ENCODE peak calls at places on chromosomes 11 and 22, in ten cellular contexts. One of them, this sample, is unnamed.

GRCh38 chr22:43066844-43067385 is 22.3 kb downstream of the TTLL1 start:
- DNase-seq in kidney epithelial cell: peak; percentile 67
- DNase-seq in activated CD8-positive, alpha-beta T cell treated with anti-CD3 and anti-CD28 coated beads for 36 hours: no peak
- DNase-seq in astrocyte of the spinal cord: peak; percentile 71
- DNase-seq in MCF 10A: peak; percentile 89
- DNase-seq in epithelial cell of esophagus: peak; percentile 73
- DNase-seq in H9: no peak
- DNase-seq in neural crest cell: no peak
- DNase-seq in right atrium auricular region: no peak
- DNase-seq in AG04450: no peak
- DNase-seq in this sample: no peak

GRCh38 chr11:57791321-57792059 is 29.9 kb downstream of the CTNND1 start:
- DNase-seq in kidney epithelial cell: no peak
- DNase-seq in activated CD8-positive, alpha-beta T cell treated with anti-CD3 and anti-CD28 coated beads for 36 hours: peak; percentile 32
- DNase-seq in astrocyte of the spinal cord: no peak
- DNase-seq in MCF 10A: peak; percentile 92
- DNase-seq in epithelial cell of esophagus: no peak
- DNase-seq in H9: peak; percentile 54
- DNase-seq in neural crest cell: no peak
- DNase-seq in right atrium auricular region: no peak
- DNase-seq in AG04450: no peak
- DNase-seq in this sample: no peak

GRCh38 chr11:44016129-44016528 is 31.7 kb upstream of the ACCSL start:
- DNase-seq in kidney epithelial cell: no peak
- DNase-seq in activated CD8-positive, alpha-beta T cell treated with anti-CD3 and anti-CD28 coated beads for 36 hours: no peak
- DNase-seq in astrocyte of the spinal cord: peak; percentile 42
- DNase-seq in MCF 10A: peak; percentile 33
- DNase-seq in epithelial cell of esophagus: no peak
- DNase-seq in H9: peak; percentile 22
- DNase-seq in neural crest cell: no peak
- DNase-seq in right atrium auricular region: peak; percentile 85
- DNase-seq in AG04450: no peak
- DNase-seq in this sample: no peak

GRCh38 chr11:81772161-81772560 is 961.5 kb downstream of the FAM181B start:
- DNase-seq in kidney epithelial cell: no peak
- DNase-seq in activated CD8-positive, alpha-beta T cell treated with anti-CD3 and anti-CD28 coated beads for 36 hours: no peak
- DNase-seq in astrocyte of the spinal cord: peak; percentile 52
- DNase-seq in MCF 10A: peak; percentile 11
- DNase-seq in epithelial cell of esophagus: peak; percentile 24
- DNase-seq in H9: no peak
- DNase-seq in neural crest cell: no peak
- DNase-seq in right atrium auricular region: no peak
- DNase-seq in AG04450: no peak
- DNase-seq in this sample: no peak

GRCh38 chr11:111335596-111335995 is 37.2 kb downstream of the POU2AF3 start:
- DNase-seq in kidney epithelial cell: no peak
- DNase-seq in activated CD8-positive, alpha-beta T cell treated with anti-CD3 and anti-CD28 coated beads for 36 hours: no peak
- DNase-seq in astrocyte of the spinal cord: no peak
- DNase-seq in MCF 10A: peak; percentile 51
- DNase-seq in epithelial cell of esophagus: no peak
- DNase-seq in H9: no peak
- DNase-seq in neural crest cell: no peak
- DNase-seq in right atrium auricular region: no peak
- DNase-seq in AG04450: no peak
- DNase-seq in this sample: no peak

GRCh38 chr11:94762208-94762607 is 5.9 kb upstream of the AMOTL1 start:
- DNase-seq in kidney epithelial cell: no peak
- DNase-seq in activated CD8-positive, alpha-beta T cell treated with anti-CD3 and anti-CD28 coated beads for 36 hours: peak; percentile 26
- DNase-seq in astrocyte of the spinal cord: no peak
- DNase-seq in MCF 10A: peak; percentile 71
- DNase-seq in epithelial cell of esophagus: no peak
- DNase-seq in H9: no peak
- DNase-seq in neural crest cell: no peak
- DNase-seq in right atrium auricular region: no peak
- DNase-seq in AG04450: no peak
- DNase-seq in this sample: no peak

GRCh38 chr11:6646040-6646439 is 9.6 kb downstream of the DCHS1 start:
- DNase-seq in kidney epithelial cell: no peak
- DNase-seq in activated CD8-positive, alpha-beta T cell treated with anti-CD3 and anti-CD28 coated beads for 36 hours: peak; percentile 40
- DNase-seq in astrocyte of the spinal cord: peak; percentile 49
- DNase-seq in MCF 10A: no peak
- DNase-seq in epithelial cell of esophagus: no peak
- DNase-seq in H9: no peak
- DNase-seq in neural crest cell: no peak
- DNase-seq in right atrium auricular region: peak; percentile 71
- DNase-seq in AG04450: peak; percentile 39
- DNase-seq in this sample: no peak

GRCh38 chr11:31441296-31441695 is 68.1 kb downstream of the IMMP1L start:
- DNase-seq in kidney epithelial cell: no peak
- DNase-seq in activated CD8-positive, alpha-beta T cell treated with anti-CD3 and anti-CD28 coated beads for 36 hours: no peak
- DNase-seq in astrocyte of the spinal cord: no peak
- DNase-seq in MCF 10A: no peak
- DNase-seq in epithelial cell of esophagus: no peak
- DNase-seq in H9: no peak
- DNase-seq in neural crest cell: no peak
- DNase-seq in right atrium auricular region: no peak
- DNase-seq in AG04450: no peak
- DNase-seq in this sample: no peak

GRCh38 chr11:121337740-121338272 is 45.2 kb downstream of the SC5D start:
- DNase-seq in kidney epithelial cell: no peak
- DNase-seq in activated CD8-positive, alpha-beta T cell treated with anti-CD3 and anti-CD28 coated beads for 36 hours: no peak
- DNase-seq in astrocyte of the spinal cord: no peak
- DNase-seq in MCF 10A: no peak
- DNase-seq in epithelial cell of esophagus: no peak
- DNase-seq in H9: no peak
- DNase-seq in neural crest cell: no peak
- DNase-seq in right atrium auricular region: no peak
- DNase-seq in AG04450: no peak
- DNase-seq in this sample: no peak

GRCh38 chr11:83105167-83105566 is 33.5 kb upstream of the RAB30 start:
- DNase-seq in kidney epithelial cell: no peak
- DNase-seq in activated CD8-positive, alpha-beta T cell treated with anti-CD3 and anti-CD28 coated beads for 36 hours: no peak
- DNase-seq in astrocyte of the spinal cord: no peak
- DNase-seq in MCF 10A: no peak
- DNase-seq in epithelial cell of esophagus: no peak
- DNase-seq in H9: no peak
- DNase-seq in neural crest cell: no peak
- DNase-seq in right atrium auricular region: no peak
- DNase-seq in AG04450: no peak
- DNase-seq in this sample: no peak

GRCh38 chr11:124070906-124071621 is 29.9 kb upstream of the OR10G7 start:
- DNase-seq in kidney epithelial cell: peak; percentile 23
- DNase-seq in activated CD8-positive, alpha-beta T cell treated with anti-CD3 and anti-CD28 coated beads for 36 hours: peak; percentile 72
- DNase-seq in astrocyte of the spinal cord: peak; percentile 86
- DNase-seq in MCF 10A: peak; percentile 83
- DNase-seq in epithelial cell of esophagus: peak; percentile 86
- DNase-seq in H9: peak; percentile 76
- DNase-seq in neural crest cell: peak; percentile 74
- DNase-seq in right atrium auricular region: peak; percentile 81
- DNase-seq in AG04450: peak; percentile 67
- DNase-seq in this sample: no peak

GRCh38 chr11:67290801-67291200 is 1.7 kb downstream of the ANKRD13D start:
- DNase-seq in kidney epithelial cell: no peak
- DNase-seq in activated CD8-positive, alpha-beta T cell treated with anti-CD3 and anti-CD28 coated beads for 36 hours: no peak
- DNase-seq in astrocyte of the spinal cord: peak; percentile 47
- DNase-seq in MCF 10A: no peak
- DNase-seq in epithelial cell of esophagus: no peak
- DNase-seq in H9: no peak
- DNase-seq in neural crest cell: no peak
- DNase-seq in right atrium auricular region: no peak
- DNase-seq in AG04450: no peak
- DNase-seq in this sample: no peak

DNA sequence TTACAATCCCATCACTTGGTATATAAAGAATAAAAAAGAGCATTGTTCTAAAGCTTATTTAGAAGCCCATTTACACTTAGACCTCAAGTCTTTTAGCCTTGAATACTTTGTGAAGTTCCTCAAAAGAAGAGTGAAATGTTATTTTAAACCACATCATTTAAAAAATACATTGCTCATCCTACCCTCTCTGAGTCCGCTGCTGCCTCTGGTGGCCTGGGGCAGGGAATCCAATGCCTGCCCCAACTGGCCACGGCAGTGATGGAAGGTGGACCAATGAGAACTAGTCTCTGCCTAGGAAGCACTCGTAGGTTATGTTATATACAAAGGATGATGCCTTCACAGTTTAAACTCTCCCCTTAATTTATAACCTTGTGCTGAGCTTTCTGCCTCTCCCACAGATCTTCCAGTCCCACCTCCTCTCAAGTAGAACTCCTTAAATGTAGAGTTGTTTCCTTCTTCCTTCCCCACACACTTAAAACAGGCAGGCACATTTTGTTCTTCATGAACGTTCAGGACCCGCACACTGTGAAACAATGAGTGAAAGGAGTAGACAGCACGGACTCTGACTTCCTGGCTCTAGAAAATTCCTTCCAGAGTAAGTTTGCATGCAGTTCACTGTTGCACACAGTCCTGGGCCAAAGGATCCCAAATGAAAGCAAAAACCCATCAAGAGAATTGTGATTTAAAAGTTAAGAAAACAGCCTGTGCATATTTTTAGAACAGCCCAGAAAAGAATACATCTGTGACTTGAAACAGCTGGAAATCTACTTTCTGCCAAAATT is 167.8 kb downstream of the RRAS2 start:
- DNase-seq in kidney epithelial cell: no peak
- DNase-seq in activated CD8-positive, alpha-beta T cell treated with anti-CD3 and anti-CD28 coated beads for 36 hours: no peak
- DNase-seq in astrocyte of the spinal cord: no peak
- DNase-seq in MCF 10A: no peak
- DNase-seq in epithelial cell of esophagus: no peak
- DNase-seq in H9: no peak
- DNase-seq in neural crest cell: no peak
- DNase-seq in right atrium auricular region: no peak
- DNase-seq in AG04450: no peak
- DNase-seq in this sample: no peak
- TF ChIP-seq CTCF in kidney epithelial cell: no peak
- TF ChIP-seq CTCF in activated CD8-positive, alpha-beta T cell treated with anti-CD3 and anti-CD28 coated beads for 36 hours: no peak
- TF ChIP-seq CTCF in astrocyte of the spinal cord: no peak
- TF ChIP-seq CTCF in MCF 10A: no peak
- TF ChIP-seq CTCF in epithelial cell of esophagus: no peak
- TF ChIP-seq CTCF in H9: peak; percentile 35
- TF ChIP-seq CTCF in neural crest cell: no peak
- TF ChIP-seq CTCF in right atrium auricular region: no peak
- TF ChIP-seq CTCF in AG04450: no peak
- TF ChIP-seq CTCF in this sample: no peak

GRCh38 chr11:59773082-59773438 is 17.9 kb downstream of the STX3 start:
- DNase-seq in kidney epithelial cell: no peak
- DNase-seq in activated CD8-positive, alpha-beta T cell treated with anti-CD3 and anti-CD28 coated beads for 36 hours: no peak
- DNase-seq in astrocyte of the spinal cord: no peak
- DNase-seq in MCF 10A: no peak
- DNase-seq in epithelial cell of esophagus: no peak
- DNase-seq in H9: no peak
- DNase-seq in neural crest cell: no peak
- DNase-seq in right atrium auricular region: no peak
- DNase-seq in AG04450: no peak
- DNase-seq in this sample: no peak
- TF ChIP-seq CTCF in kidney epithelial cell: no peak
- TF ChIP-seq CTCF in activated CD8-positive, alpha-beta T cell treated with anti-CD3 and anti-CD28 coated beads for 36 hours: no peak
- TF ChIP-seq CTCF in astrocyte of the spinal cord: no peak
- TF ChIP-seq CTCF in MCF 10A: no peak
- TF ChIP-seq CTCF in epithelial cell of esophagus: no peak
- TF ChIP-seq CTCF in H9: no peak
- TF ChIP-seq CTCF in neural crest cell: no peak
- TF ChIP-seq CTCF in right atrium auricular region: no peak
- TF ChIP-seq CTCF in AG04450: no peak
- TF ChIP-seq CTCF in this sample: no peak

GRCh38 chr11:17634776-17635550 is 84.4 kb upstream of the MYOD1 start:
- DNase-seq in kidney epithelial cell: no peak
- DNase-seq in activated CD8-positive, alpha-beta T cell treated with anti-CD3 and anti-CD28 coated beads for 36 hours: no peak
- DNase-seq in astrocyte of the spinal cord: no peak
- DNase-seq in MCF 10A: no peak
- DNase-seq in epithelial cell of esophagus: no peak
- DNase-seq in H9: no peak
- DNase-seq in neural crest cell: no peak
- DNase-seq in right atrium auricular region: no peak
- DNase-seq in AG04450: no peak
- DNase-seq in this sample: no peak

GRCh38 chr11:17633987-17634775 is 85.2 kb upstream of the MYOD1 start:
- DNase-seq in kidney epithelial cell: no peak
- DNase-seq in activated CD8-positive, alpha-beta T cell treated with anti-CD3 and anti-CD28 coated beads for 36 hours: no peak
- DNase-seq in astrocyte of the spinal cord: no peak
- DNase-seq in MCF 10A: no peak
- DNase-seq in epithelial cell of esophagus: no peak
- DNase-seq in H9: no peak
- DNase-seq in neural crest cell: no peak
- DNase-seq in right atrium auricular region: no peak
- DNase-seq in AG04450: no peak
- DNase-seq in this sample: no peak

GRCh38 chr11:17633279-17633986 is 85.9 kb upstream of the MYOD1 start:
- DNase-seq in kidney epithelial cell: no peak
- DNase-seq in activated CD8-positive, alpha-beta T cell treated with anti-CD3 and anti-CD28 coated beads for 36 hours: no peak
- DNase-seq in astrocyte of the spinal cord: no peak
- DNase-seq in MCF 10A: no peak
- DNase-seq in epithelial cell of esophagus: no peak
- DNase-seq in H9: no peak
- DNase-seq in neural crest cell: no peak
- DNase-seq in right atrium auricular region: no peak
- DNase-seq in AG04450: no peak
- DNase-seq in this sample: no peak

GRCh38 chr11:17636721-17637120 is 82.7 kb upstream of the MYOD1 start:
- DNase-seq in kidney epithelial cell: no peak
- DNase-seq in activated CD8-positive, alpha-beta T cell treated with anti-CD3 and anti-CD28 coated beads for 36 hours: no peak
- DNase-seq in astrocyte of the spinal cord: no peak
- DNase-seq in MCF 10A: no peak
- DNase-seq in epithelial cell of esophagus: no peak
- DNase-seq in H9: no peak
- DNase-seq in neural crest cell: no peak
- DNase-seq in right atrium auricular region: no peak
- DNase-seq in AG04450: no peak
- DNase-seq in this sample: no peak

GRCh38 chr11:17635551-17635938 is 83.8 kb upstream of the MYOD1 start:
- DNase-seq in kidney epithelial cell: no peak
- DNase-seq in activated CD8-positive, alpha-beta T cell treated with anti-CD3 and anti-CD28 coated beads for 36 hours: no peak
- DNase-seq in astrocyte of the spinal cord: no peak
- DNase-seq in MCF 10A: no peak
- DNase-seq in epithelial cell of esophagus: no peak
- DNase-seq in H9: no peak
- DNase-seq in neural crest cell: no peak
- DNase-seq in right atrium auricular region: no peak
- DNase-seq in AG04450: no peak
- DNase-seq in this sample: no peak
- TF ChIP-seq CTCF in kidney epithelial cell: no peak
- TF ChIP-seq CTCF in activated CD8-positive, alpha-beta T cell treated with anti-CD3 and anti-CD28 coated beads for 36 hours: no peak
- TF ChIP-seq CTCF in astrocyte of the spinal cord: peak; percentile 0
- TF ChIP-seq CTCF in MCF 10A: no peak
- TF ChIP-seq CTCF in epithelial cell of esophagus: no peak
- TF ChIP-seq CTCF in H9: peak; percentile 55
- TF ChIP-seq CTCF in neural crest cell: no peak
- TF ChIP-seq CTCF in right atrium auricular region: no peak
- TF ChIP-seq CTCF in AG04450: no peak
- TF ChIP-seq CTCF in this sample: no peak

DNA sequence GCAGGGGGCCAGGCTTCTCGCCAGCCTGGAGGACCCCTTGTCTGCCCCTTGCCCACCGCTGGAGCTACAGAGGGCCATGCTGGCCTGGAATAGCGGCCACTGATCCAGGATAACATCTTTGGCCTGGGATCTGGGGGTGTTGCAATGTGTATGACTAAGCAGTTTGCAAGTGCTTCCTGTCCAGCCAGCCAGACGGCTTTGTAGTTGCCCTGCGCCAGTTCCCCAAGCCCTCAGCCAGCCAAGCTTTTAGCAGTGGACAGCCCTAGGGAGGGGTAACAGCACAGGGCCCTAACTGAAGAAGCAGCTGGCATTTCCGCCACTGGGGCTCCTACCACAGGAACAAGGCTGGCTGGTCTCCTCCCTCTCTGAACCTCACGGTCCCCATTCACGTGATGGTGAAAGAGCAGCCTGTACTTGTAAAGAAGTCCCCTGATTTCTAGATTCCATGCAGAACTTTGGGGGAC is 32.1 kb downstream of the UQCR10 start:
- DNase-seq in kidney epithelial cell: peak; percentile 57
- DNase-seq in activated CD8-positive, alpha-beta T cell treated with anti-CD3 and anti-CD28 coated beads for 36 hours: no peak
- DNase-seq in astrocyte of the spinal cord: peak; percentile 85
- DNase-seq in MCF 10A: peak; percentile 95
- DNase-seq in epithelial cell of esophagus: peak; percentile 95
- DNase-seq in H9: no peak
- DNase-seq in neural crest cell: no peak
- DNase-seq in right atrium auricular region: peak; percentile 96
- DNase-seq in AG04450: peak; percentile 86
- DNase-seq in this sample: no peak
- TF ChIP-seq CTCF in kidney epithelial cell: no peak
- TF ChIP-seq CTCF in activated CD8-positive, alpha-beta T cell treated with anti-CD3 and anti-CD28 coated beads for 36 hours: no peak
- TF ChIP-seq CTCF in astrocyte of the spinal cord: no peak
- TF ChIP-seq CTCF in MCF 10A: no peak
- TF ChIP-seq CTCF in epithelial cell of esophagus: no peak
- TF ChIP-seq CTCF in H9: no peak
- TF ChIP-seq CTCF in neural crest cell: no peak
- TF ChIP-seq CTCF in right atrium auricular region: no peak
- TF ChIP-seq CTCF in AG04450: no peak
- TF ChIP-seq CTCF in this sample: no peak